ENCODE peak calls at places on chromosome 16, in five cellular contexts. Y, O, L, M and N are unnamed samples.

GRCh38 chr16:56589141-56590039 is at the start of gene MT3:
- DNase-seq in O (no peak), M (no peak), L (no peak), Y (no peak), N (no peak)

GRCh38 chr16:3317315-3317999 is 12.2 kb downstream of the ZNF75A start:
- DNase-seq in M (no peak), O (peak; percentile 6), L (no peak), Y (no peak), N (peak; percentile 51)

GRCh38 chr16:9318764-9319163 is 227.3 kb downstream of the HAPSTR1 start:
- DNase-seq in M (no peak), L (peak; percentile 3), O (no peak), Y (no peak), N (peak; percentile 7)

GRCh38 chr16:56932588-56933265 is 785 bp downstream of the HERPUD1 start:
- DNase-seq in L (peak; percentile 73), M (peak; percentile 94), Y (no peak), O (peak; percentile 69), N (peak; percentile 81)

GRCh38 chr16:89023621-89024511 is 46.9 kb upstream of the CBFA2T3 start:
- DNase-seq in M (no peak), O (no peak), Y (no peak), L (no peak), N (no peak)

GRCh38 chr16:30535777-30536190 is 1.1 kb upstream of the ZNF747 start:
- DNase-seq in Y (peak; percentile 49), L (peak; percentile 89), M (peak; percentile 76), O (peak; percentile 62), N (no peak)

GRCh38 chr16:85262558-85263196 is 150.4 kb upstream of the CIBAR2 start:
- DNase-seq in Y (no peak), M (no peak), L (peak; percentile 44), O (no peak), N (no peak)

GRCh38 chr16:4380131-4381063 is 8.7 kb downstream of the VASN start:
- DNase-seq in O (no peak), M (no peak), L (no peak), Y (no peak), N (no peak)

GRCh38 chr16:2149630-2150417 is 1.4 kb downstream of the RAB26 start:
- DNase-seq in L (peak; percentile 58), Y (no peak), O (no peak), M (peak; percentile 42), N (peak; percentile 49)

GRCh38 chr16:51872536-51872935 is 674.4 kb downstream of the TOX3 start:
- DNase-seq in M (no peak), O (no peak), Y (no peak), L (no peak), N (no peak)

GRCh38 chr16:74700206-74701040 is at the start of gene MLKL:
- DNase-seq in O (peak; percentile 26), Y (no peak), M (peak; percentile 62), L (peak; percentile 42), N (peak; percentile 72)

GRCh38 chr16:54135361-54136275 is 151.0 kb downstream of the IRX3 start:
- DNase-seq in O (peak; percentile 68), M (no peak), Y (no peak), L (no peak), N (peak; percentile 4)

GRCh38 chr16:70725912-70726828 is 40.3 kb upstream of the MTSS2 start:
- DNase-seq in L (peak; percentile 62), M (no peak), Y (no peak), O (peak; percentile 42), N (no peak)

GRCh38 chr16:86673956-86674453 is 95.7 kb downstream of the FOXL1 start:
- DNase-seq in O (no peak), M (no peak), L (no peak), Y (no peak), N (no peak)

GRCh38 chr16:90007015-90007414 is 12.2 kb downstream of the DBNDD1 start:
- DNase-seq in M (no peak), O (no peak), Y (no peak), L (no peak), N (no peak)

GRCh38 chr16:88939814-88940195 is 37.2 kb downstream of the CBFA2T3 start:
- DNase-seq in O (no peak), Y (no peak), M (no peak), L (no peak), N (no peak)

GRCh38 chr16:1984347-1985225 is 593 bp downstream of the GFER start:
- DNase-seq in O (peak; percentile 13), Y (no peak), L (peak; percentile 56), M (peak; percentile 39), N (no peak)

GRCh38 chr16:70588565-70588964 is 57.8 kb upstream of the IL34 start:
- DNase-seq in O (peak; percentile 76), M (no peak), Y (no peak), L (no peak), N (no peak)

GRCh38 chr16:75244225-75244792 is 7.1 kb downstream of the BCAR1 start:
- DNase-seq in L (no peak), M (no peak), Y (no peak), O (peak; percentile 72), N (no peak)

GRCh38 chr16:89722392-89723278 is 1.3 kb downstream of the ZNF276 start:
- DNase-seq in L (peak; percentile 77), Y (no peak), M (no peak), O (peak; percentile 16), N (no peak)

GRCh38 chr16:84800579-84800978 is 19.2 kb upstream of the CRISPLD2 start:
- DNase-seq in L (no peak), M (no peak), Y (no peak), O (no peak), N (no peak)

GRCh38 chr16:30949655-30950515 is 1.0 kb downstream of the ORAI3 start:
- DNase-seq in M (peak; percentile 92), O (peak; percentile 80), Y (no peak), L (peak; percentile 96), N (peak; percentile 84)

GRCh38 chr16:73232555-73233422 is 184.9 kb upstream of the ZFHX3 start:
- DNase-seq in Y (peak; percentile 10), O (peak; percentile 100), M (peak; percentile 74), L (peak; percentile 5), N (peak; percentile 92)
- TF ChIP-seq CEBPB in Y (no peak), O (peak; percentile 66), M (no peak), L (no peak), N (no peak)

DNA sequence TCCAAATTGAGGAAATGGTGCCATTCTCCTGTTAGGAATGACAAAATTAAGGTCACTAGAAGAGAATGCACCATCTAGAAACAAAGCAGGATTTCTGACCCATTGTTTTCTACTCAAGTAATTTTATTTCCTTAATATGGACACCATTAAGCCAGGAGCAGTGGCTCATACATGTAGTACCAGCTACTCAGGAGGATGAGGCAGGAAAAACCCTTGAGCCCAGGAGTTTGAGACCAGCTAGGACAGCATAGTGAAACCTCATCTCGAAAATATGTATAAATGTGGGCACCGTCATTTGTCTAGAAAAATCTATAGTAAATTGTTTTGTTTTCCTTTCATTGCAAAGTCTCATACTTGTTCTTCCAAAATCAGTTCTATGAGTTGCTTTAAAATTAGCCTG is 9.1 kb upstream of the AP1G1 start:
- DNase-seq in O (peak; percentile 28), L (no peak), Y (no peak), M (no peak), N (no peak)
- TF ChIP-seq MAFK in O (no peak), L (no peak), Y (no peak), M (no peak), N (no peak)

DNA sequence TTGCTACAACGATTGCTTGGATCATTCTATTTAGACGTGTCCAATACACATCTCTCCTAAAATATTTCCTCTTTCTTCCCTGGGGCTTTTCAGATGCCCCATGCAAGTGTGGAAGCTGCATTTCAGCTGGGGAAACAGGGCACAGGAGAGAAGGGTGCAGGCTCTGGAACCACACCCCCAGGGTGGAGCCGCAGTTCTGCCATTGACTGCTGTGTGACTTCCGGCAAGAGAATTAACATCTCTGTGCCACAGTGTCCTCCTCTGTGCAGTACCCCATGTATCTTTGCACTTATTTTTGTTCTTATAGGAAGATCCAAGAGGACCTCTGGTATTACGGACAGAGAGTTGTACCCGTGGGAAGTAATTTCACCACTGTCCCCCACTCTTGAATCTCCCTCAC is 405.3 kb upstream of the EEF2KMT start:
- DNase-seq in O (no peak), M (no peak), Y (no peak), L (no peak), N (no peak)
- H3K4me3 ChIP-seq in O (no peak overlapping the region), M (no peak overlapping the region), Y (no peak overlapping the region), L (no peak overlapping the region), N (no peak overlapping the region)

GRCh38 chr16:22264786-22265185 is 32.4 kb upstream of the POLR3E start:
- DNase-seq in M (no peak), L (no peak), Y (no peak), O (no peak), N (no peak)
- TF ChIP-seq CEBPB in M (no peak), L (no peak), Y (no peak), O (no peak), N (no peak)

GRCh38 chr16:66342294-66342900 is 24.1 kb upstream of the CDH5 start:
- DNase-seq in O (no peak), M (peak; percentile 18), L (peak; percentile 51), Y (peak; percentile 39), N (peak; percentile 43)

GRCh38 chr16:66346221-66346620 is 20.3 kb upstream of the CDH5 start:
- DNase-seq in M (no peak), L (no peak), Y (no peak), O (no peak), N (no peak)

DNA sequence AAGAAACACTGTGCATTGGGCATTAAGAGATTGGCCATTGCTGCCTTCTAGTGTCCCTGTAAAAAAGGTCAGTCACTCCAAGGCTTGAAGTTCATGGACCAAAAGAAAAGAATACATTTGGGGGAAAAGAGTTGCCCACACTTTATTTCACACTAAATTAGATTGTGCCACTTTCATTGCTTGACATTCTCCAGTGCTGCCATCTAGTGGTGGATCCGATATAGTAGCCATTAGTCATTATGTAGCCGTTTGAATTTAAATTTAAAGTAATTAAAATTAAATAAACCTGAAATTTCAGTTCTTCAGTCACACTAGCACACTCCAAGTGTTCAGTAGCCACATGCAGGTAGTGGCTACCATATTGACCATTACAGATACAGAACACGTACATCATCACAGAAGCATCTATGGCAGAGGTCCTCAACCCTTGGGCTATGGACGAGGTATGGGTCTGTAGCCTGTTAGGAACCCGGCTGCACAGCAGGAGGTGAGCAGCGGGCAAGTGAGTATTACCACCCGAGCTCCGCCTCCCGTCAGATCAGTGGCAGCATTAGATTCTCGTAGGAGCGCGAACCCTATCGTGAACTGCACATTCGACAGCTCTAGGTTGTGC is 21.9 kb upstream of the CDH5 start:
- DNase-seq in Y (no peak), M (peak; percentile 29), L (peak; percentile 54), O (peak; percentile 48), N (no peak)
- TF ChIP-seq MAFK in Y (no peak), M (no peak), L (no peak), O (no peak), N (no peak)

GRCh38 chr16:35746281-35746962 is 2287.0 kb downstream of the TP53TG3F start:
- DNase-seq in L (no peak), Y (no peak), O (no peak), M (no peak), N (no peak)
- H3K4me3 ChIP-seq in L (no peak overlapping the region), Y (no peak overlapping the region), O (no peak overlapping the region), M (no peak overlapping the region), N (no peak overlapping the region)